ENCODE peak calls at places on chromosomes 16 and 17, in seven cellular contexts. One of them, this sample, is unnamed.

GRCh38 chr16:66913711-66914110 is 5.0 kb downstream of the CDH16 start:
- DNase-seq in lung microvascular endothelial cell: no peak
- DNase-seq in CD4-positive, alpha-beta memory T cell: no peak
- DNase-seq in body of pancreas: no peak
- DNase-seq in activated T-cell treated with anti-CD3 and anti-CD28 coated beads for 1 hour: no peak
- DNase-seq in activated gamma-delta T cell: no peak
- DNase-seq in EL: no peak
- DNase-seq in this sample: no peak

GRCh38 chr17:1776328-1776727 is 14.5 kb downstream of the SERPINF1 start:
- DNase-seq in CD4-positive, alpha-beta memory T cell: no peak
- DNase-seq in body of pancreas: no peak
- DNase-seq in lung microvascular endothelial cell: no peak
- DNase-seq in activated gamma-delta T cell: no peak
- DNase-seq in EL: no peak
- DNase-seq in activated T-cell treated with anti-CD3 and anti-CD28 coated beads for 1 hour: no peak
- DNase-seq in this sample: no peak

GRCh38 chr17:8339540-8339939 is at the start of gene ODF4:
- DNase-seq in activated gamma-delta T cell: no peak
- DNase-seq in lung microvascular endothelial cell: no peak
- DNase-seq in EL: no peak
- DNase-seq in body of pancreas: no peak
- DNase-seq in activated T-cell treated with anti-CD3 and anti-CD28 coated beads for 1 hour: no peak
- DNase-seq in CD4-positive, alpha-beta memory T cell: no peak
- DNase-seq in this sample: no peak

GRCh38 chr17:10048951-10049350 is 143.9 kb upstream of the RCVRN start:
- DNase-seq in activated gamma-delta T cell: no peak
- DNase-seq in CD4-positive, alpha-beta memory T cell: no peak
- DNase-seq in activated T-cell treated with anti-CD3 and anti-CD28 coated beads for 1 hour: no peak
- DNase-seq in EL: no peak
- DNase-seq in lung microvascular endothelial cell: no peak
- DNase-seq in body of pancreas: no peak
- DNase-seq in this sample: no peak

GRCh38 chr16:53775821-53776431 is 72.0 kb downstream of the FTO start:
- DNase-seq in CD4-positive, alpha-beta memory T cell: no peak
- DNase-seq in activated T-cell treated with anti-CD3 and anti-CD28 coated beads for 1 hour: no peak
- DNase-seq in lung microvascular endothelial cell: no peak
- DNase-seq in body of pancreas: peak
- DNase-seq in EL: peak
- DNase-seq in activated gamma-delta T cell: no peak
- DNase-seq in this sample: no peak

GRCh38 chr16:75402174-75402820 is 31.0 kb downstream of the CFDP1 start:
- DNase-seq in EL: peak
- DNase-seq in body of pancreas: no peak
- DNase-seq in CD4-positive, alpha-beta memory T cell: no peak
- DNase-seq in activated gamma-delta T cell: no peak
- DNase-seq in activated T-cell treated with anti-CD3 and anti-CD28 coated beads for 1 hour: no peak
- DNase-seq in lung microvascular endothelial cell: peak
- DNase-seq in this sample: no peak

GRCh38 chr17:17935321-17936271 is 36.6 kb downstream of the TOM1L2 start:
- DNase-seq in EL: peak
- DNase-seq in CD4-positive, alpha-beta memory T cell: no peak
- DNase-seq in lung microvascular endothelial cell: no peak
- DNase-seq in body of pancreas: no peak
- DNase-seq in activated T-cell treated with anti-CD3 and anti-CD28 coated beads for 1 hour: no peak
- DNase-seq in activated gamma-delta T cell: no peak
- DNase-seq in this sample: no peak

GRCh38 chr17:32586666-32587065 is 99.9 kb downstream of the CDK5R1 start:
- DNase-seq in EL: peak
- DNase-seq in body of pancreas: no peak
- DNase-seq in CD4-positive, alpha-beta memory T cell: no peak
- DNase-seq in lung microvascular endothelial cell: no peak
- DNase-seq in activated gamma-delta T cell: no peak
- DNase-seq in activated T-cell treated with anti-CD3 and anti-CD28 coated beads for 1 hour: no peak
- DNase-seq in this sample: no peak

GRCh38 chr16:66344533-66345145 is 21.9 kb upstream of the CDH5 start:
- DNase-seq in EL: peak
- DNase-seq in activated T-cell treated with anti-CD3 and anti-CD28 coated beads for 1 hour: peak
- DNase-seq in lung microvascular endothelial cell: peak
- DNase-seq in activated gamma-delta T cell: no peak
- DNase-seq in body of pancreas: peak
- DNase-seq in CD4-positive, alpha-beta memory T cell: peak
- DNase-seq in this sample: no peak

GRCh38 chr17:32912218-32912897 is 15.6 kb upstream of the TMEM98 start:
- DNase-seq in body of pancreas: peak
- DNase-seq in activated T-cell treated with anti-CD3 and anti-CD28 coated beads for 1 hour: no peak
- DNase-seq in activated gamma-delta T cell: no peak
- DNase-seq in EL: peak
- DNase-seq in lung microvascular endothelial cell: no peak
- DNase-seq in CD4-positive, alpha-beta memory T cell: no peak
- DNase-seq in this sample: no peak

This sample was measured in stimulated activated CD4-positive, alpha-beta T cell treated with anti-CD3 and anti-CD28 coated beads, Interleukin-1b, Interleukin-23, amount 100 ng/mL, for 24 hours.